ENCODE peak calls at places on chromosomes 12 and 14, in four cellular contexts. I, Z, L and O are unnamed samples. For H3K4me1, the result is how much of the 10 kb centered on the place peaks cover.

GRCh38 chr14:93402951-93403350 is 27.8 kb upstream of the UNC79 start:
- DNase-seq in Z (no peak), L (no peak), I (no peak), O (no peak)

GRCh38 chr14:37816135-37816534 is 220.7 kb downstream of the TTC6 start:
- DNase-seq in L (no peak), Z (no peak), I (no peak), O (no peak)

GRCh38 chr14:61638595-61639391 is 56.5 kb upstream of the HIF1A start:
- DNase-seq in L (no peak), I (no peak), Z (no peak), O (peak)

GRCh38 chr14:93965287-93965821 is 11.0 kb downstream of the ASB2 start:
- DNase-seq in I (no peak), Z (no peak), L (no peak), O (peak)

GRCh38 chr12:97022831-97023230 is 115.8 kb downstream of the NEDD1 start:
- DNase-seq in L (no peak), Z (no peak), I (no peak), O (no peak)

GRCh38 chr12:5902736-5903135 is 42.3 kb downstream of the ANO2 start:
- DNase-seq in L (no peak), I (no peak), Z (no peak), O (no peak)

GRCh38 chr14:56102901-56103409 is 15.3 kb upstream of the PELI2 start:
- DNase-seq in I (no peak), Z (no peak), L (no peak), O (no peak)

GRCh38 chr14:59529189-59529588 is 44.9 kb downstream of the JKAMP start:
- DNase-seq in I (no peak), Z (no peak), L (no peak), O (no peak)

GRCh38 chr12:7031306-7031705 is 13.0 kb upstream of the LPCAT3 start:
- DNase-seq in I (no peak), L (no peak), Z (no peak), O (no peak)

GRCh38 chr12:95283371-95283770 is 65.8 kb downstream of the VEZT start:
- DNase-seq in Z (no peak), I (no peak), L (no peak), O (no peak)

GRCh38 chr14:104978774-104979691 is 859 bp upstream of the AHNAK2 start:
- DNase-seq in Z (peak), I (peak), L (no peak), O (no peak)

GRCh38 chr12:64186789-64187188 is 35.3 kb downstream of the KICS2 start:
- DNase-seq in I (no peak), Z (no peak), L (no peak), O (peak)

GRCh38 chr14:98924046-98924445 is 348.0 kb downstream of the BCL11B start:
- DNase-seq in L (no peak), Z (no peak), I (peak), O (no peak)

GRCh38 chr14:25259470-25259869 is 209.5 kb upstream of the STXBP6 start:
- DNase-seq in Z (no peak), I (no peak), L (no peak), O (no peak)

GRCh38 chr12:95096852-95097251 is 23.4 kb upstream of the NR2C1 start:
- DNase-seq in Z (no peak), L (no peak), I (no peak), O (peak)

GRCh38 chr14:53963491-53964227 is 7.0 kb upstream of the BMP4 start:
- DNase-seq in L (peak), Z (peak), I (peak), O (peak)

GRCh38 chr14:104803280-104803915 is 2.5 kb downstream of the ZBTB42 start:
- DNase-seq in I (no peak), L (no peak), Z (no peak), O (no peak)

GRCh38 chr12:95205685-95206084 is 11.6 kb downstream of the FGD6 start:
- DNase-seq in I (peak), L (peak), Z (no peak), O (peak)

GRCh38 chr14:69767369-69767999 is 542 bp downstream of the SRSF5 start:
- DNase-seq in L (peak), Z (peak), I (peak), O (peak)

GRCh38 chr14:101844752-101845151 is 83.2 kb downstream of the PPP2R5C start:
- DNase-seq in I (no peak), Z (no peak), L (no peak), O (no peak)
- H3K4me1 ChIP-seq in I (under half), Z (under half), L (under half), O (under half)

GRCh38 chr14:67566908-67567307 is 33.2 kb downstream of the PIGH start:
- DNase-seq in I (no peak), Z (no peak), L (no peak), O (no peak)

GRCh38 chr14:67569651-67570290 is 30.3 kb downstream of the PIGH start:
- DNase-seq in L (no peak), I (no peak), Z (no peak), O (no peak)

GRCh38 chr14:67569011-67569650 is 30.9 kb downstream of the PIGH start:
- DNase-seq in L (no peak), I (peak), Z (no peak), O (no peak)

GRCh38 chr14:67570453-67570852 is 29.6 kb downstream of the PIGH start:
- DNase-seq in Z (no peak), I (no peak), L (no peak), O (no peak)

GRCh38 chr14:67567654-67568053 is 32.4 kb downstream of the PIGH start:
- DNase-seq in Z (no peak), L (no peak), I (no peak), O (peak)
- TF ChIP-seq CTCF in Z (no peak), L (no peak), I (no peak), O (no peak)

GRCh38 chr12:79884401-79885006 is 50.4 kb downstream of the PPP1R12A start:
- DNase-seq in L (no peak), Z (no peak), I (no peak), O (no peak)

GRCh38 chr12:79886917-79887519 is 47.9 kb downstream of the PPP1R12A start:
- DNase-seq in L (no peak), I (no peak), Z (no peak), O (peak)

GRCh38 chr12:79885956-79886490 is 48.9 kb downstream of the PPP1R12A start:
- DNase-seq in I (no peak), L (no peak), Z (no peak), O (no peak)

GRCh38 chr12:79881351-79881750 is 53.5 kb downstream of the PPP1R12A start:
- DNase-seq in Z (no peak), L (no peak), I (no peak), O (no peak)

DNA sequence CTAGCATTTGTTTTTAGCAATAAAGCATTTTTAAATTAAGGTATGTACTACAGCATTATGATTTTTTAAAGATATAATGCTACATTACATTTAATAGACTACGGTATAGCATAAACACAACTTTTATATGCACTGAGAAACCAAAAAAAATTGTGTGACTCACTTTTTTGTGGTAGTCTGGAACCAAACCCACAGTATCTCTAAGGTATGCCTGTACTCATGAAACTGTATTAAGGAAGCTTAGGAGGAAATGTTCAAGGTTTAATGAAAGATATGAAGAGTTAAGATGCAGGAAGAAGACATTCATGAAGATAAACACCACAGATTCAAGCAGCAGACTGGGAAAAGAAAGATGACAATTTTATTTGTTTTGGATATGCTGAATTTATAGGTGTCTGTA is 51.7 kb downstream of the PPP1R12A start:
- DNase-seq in L (no peak), I (no peak), Z (no peak), O (peak)
- H3K4me1 ChIP-seq in L (under half), I (under half), Z (under half), O (under half)

GRCh38 chr14:106442857-106443256 is 916.5 kb downstream of the TMEM121 start:
- DNase-seq in Z (no peak), L (no peak), I (no peak), O (no peak)
- TF ChIP-seq CTCF in Z (no peak), L (no peak), I (no peak), O (no peak)

GRCh38 chr12:50184261-50184660 is 17.1 kb upstream of the CERS5 start:
- DNase-seq in Z (peak), I (no peak), L (no peak), O (no peak)
- H3K4me1 ChIP-seq in Z (under half), I (under half), L (under half), O (under half)

GRCh38 chr12:49684310-49684854 is 22.8 kb downstream of the FMNL3 start:
- DNase-seq in Z (no peak), L (no peak), I (no peak), O (no peak)

GRCh38 chr12:49683604-49684309 is 23.4 kb downstream of the FMNL3 start:
- DNase-seq in I (no peak), Z (no peak), L (no peak), O (no peak)

GRCh38 chr12:49689785-49690184 is 17.4 kb downstream of the FMNL3 start:
- DNase-seq in Z (no peak), L (no peak), I (no peak), O (no peak)

GRCh38 chr12:49689236-49689635 is 18.0 kb downstream of the FMNL3 start:
- DNase-seq in I (no peak), L (no peak), Z (no peak), O (no peak)

GRCh38 chr12:49687941-49688340 is 19.3 kb downstream of the FMNL3 start:
- DNase-seq in Z (no peak), I (peak), L (no peak), O (no peak)
- TF ChIP-seq CTCF in Z (no peak), I (peak), L (no peak), O (no peak)

GRCh38 chr14:21245813-21246212 is 23.4 kb downstream of the HNRNPC start:
- DNase-seq in Z (no peak), I (no peak), L (no peak), O (no peak)
- H3K4me1 ChIP-seq in Z (under half), I (under half), L (under half), O (under half)

GRCh38 chr12:119642986-119643385 is 24.9 kb upstream of the PRKAB1 start:
- DNase-seq in L (no peak), Z (no peak), I (peak), O (no peak)
- TF ChIP-seq CTCF in L (no peak), Z (no peak), I (peak), O (peak)

GRCh38 chr14:50768220-50768619 is 62.7 kb downstream of the NIN start:
- DNase-seq in I (no peak), Z (no peak), L (no peak), O (no peak)

GRCh38 chr14:50762931-50763300 is 68.0 kb downstream of the NIN start:
- DNase-seq in Z (no peak), I (no peak), L (no peak), O (no peak)

GRCh38 chr14:50768693-50769092 is 62.3 kb downstream of the NIN start:
- DNase-seq in I (no peak), L (no peak), Z (no peak), O (no peak)

GRCh38 chr14:50763386-50764007 is 67.5 kb downstream of the NIN start:
- DNase-seq in Z (no peak), I (no peak), L (no peak), O (peak)

GRCh38 chr14:50766338-50766886 is 64.5 kb downstream of the NIN start:
- DNase-seq in Z (no peak), L (no peak), I (no peak), O (no peak)
- H3K4me1 ChIP-seq in Z (under half), L (under half), I (under half), O (under half)